ENCODE peak calls at places on chromosomes 6 and 20, in six cellular contexts. X, I, P, Q, F and E are unnamed samples.
A peak's percentile ranks its signal among the peaks of the same experiment; 100 is the strongest.

GRCh38 chr20:12371955-12372354 is 454.3 kb downstream of the BTBD3 start:
- DNase-seq in X (no peak), I (no peak), P (no peak), Q (no peak), F (no peak), E (no peak)

GRCh38 chr6:3610206-3610605 is 141.3 kb downstream of the PXDC1 start:
- DNase-seq in X (no peak), I (no peak), P (peak; percentile 45), Q (peak; percentile 28), F (no peak), E (no peak)

GRCh38 chr6:127949251-127949650 is 48.4 kb upstream of the THEMIS start:
- DNase-seq in X (no peak), I (no peak), P (no peak), Q (no peak), F (no peak), E (no peak)

GRCh38 chr6:4350571-4351505 is 215.5 kb upstream of the ECI2 start:
- DNase-seq in X (no peak), I (no peak), P (no peak), Q (peak; percentile 94), F (no peak), E (no peak)

GRCh38 chr6:13711726-13712484 is at the start of gene RANBP9:
- DNase-seq in X (peak; percentile 98), I (peak; percentile 75), P (peak; percentile 77), Q (peak; percentile 90), F (peak; percentile 84), E (peak; percentile 60)

GRCh38 chr6:150325093-150325772 is 43.6 kb upstream of the IYD start:
- DNase-seq in X (no peak), I (no peak), P (no peak), Q (no peak), F (no peak), E (no peak)

GRCh38 chr6:11380969-11381744 is 148.7 kb upstream of the NEDD9 start:
- DNase-seq in X (no peak), I (no peak), P (no peak), Q (no peak), F (no peak), E (no peak)

GRCh38 chr6:4936681-4937041 is 67.2 kb downstream of the RPP40 start:
- DNase-seq in X (no peak), I (no peak), P (no peak), Q (peak; percentile 67), F (peak; percentile 59), E (peak; percentile 30)

GRCh38 chr20:49969946-49970345 is 12.8 kb upstream of the SNAI1 start:
- DNase-seq in X (peak; percentile 39), I (no peak), P (no peak), Q (no peak), F (no peak), E (no peak)

GRCh38 chr20:43564993-43565757 is 6.3 kb downstream of the SGK2 start:
- DNase-seq in X (no peak), I (no peak), P (no peak), Q (no peak), F (no peak), E (no peak)

GRCh38 chr6:113120577-113121285 is 736.4 kb upstream of the MARCKS start:
- DNase-seq in X (no peak), I (peak; percentile 73), P (no peak), Q (peak; percentile 82), F (no peak), E (peak; percentile 24)

GRCh38 chr6:1477432-1478090 is 88.2 kb downstream of the FOXF2 start:
- DNase-seq in X (no peak), I (no peak), P (no peak), Q (peak; percentile 58), F (no peak), E (no peak)

GRCh38 chr6:83071707-83072106 is 4.2 kb downstream of the DOP1A start:
- DNase-seq in X (no peak), I (no peak), P (no peak), Q (no peak), F (no peak), E (no peak)

GRCh38 chr6:38436726-38437465 is 202.8 kb downstream of the BTBD9 start:
- DNase-seq in X (no peak), I (peak; percentile 22), P (no peak), Q (peak; percentile 65), F (no peak), E (no peak)

GRCh38 chr20:64121586-64121985 is 14.2 kb upstream of the NPBWR2 start:
- DNase-seq in X (peak; percentile 15), I (no peak), P (no peak), Q (no peak), F (no peak), E (no peak)

GRCh38 chr20:60371456-60371855 is 413.2 kb downstream of the CDH26 start:
- DNase-seq in X (no peak), I (no peak), P (no peak), Q (no peak), F (no peak), E (no peak)

GRCh38 chr6:45592991-45593390 is 215.3 kb upstream of the SUPT3H start:
- DNase-seq in X (no peak), I (no peak), P (no peak), Q (no peak), F (no peak), E (no peak)

GRCh38 chr20:64005394-64005793 is 24.5 kb downstream of the PRPF6 start:
- DNase-seq in X (no peak), I (no peak), P (no peak), Q (no peak), F (no peak), E (no peak)

GRCh38 chr6:83252717-83253116 is 59.6 kb downstream of the RWDD2A start:
- DNase-seq in X (no peak), I (no peak), P (no peak), Q (peak; percentile 16), F (no peak), E (no peak)

GRCh38 chr6:142735182-142735581 is 209.8 kb downstream of the HIVEP2 start:
- DNase-seq in X (no peak), I (no peak), P (no peak), Q (peak; percentile 90), F (no peak), E (no peak)

GRCh38 chr6:152300517-152300916 is 336.6 kb downstream of the SYNE1 start:
- DNase-seq in X (no peak), I (no peak), P (no peak), Q (no peak), F (no peak), E (no peak)

GRCh38 chr6:152295920-152296319 is 341.2 kb downstream of the SYNE1 start:
- DNase-seq in X (no peak), I (no peak), P (no peak), Q (no peak), F (no peak), E (no peak)

GRCh38 chr6:152296648-152297376 is 340.4 kb downstream of the SYNE1 start:
- DNase-seq in X (no peak), I (no peak), P (no peak), Q (no peak), F (peak; percentile 45), E (no peak)

GRCh38 chr6:152299336-152299735 is 337.8 kb downstream of the SYNE1 start:
- DNase-seq in X (no peak), I (no peak), P (no peak), Q (no peak), F (no peak), E (no peak)

DNA sequence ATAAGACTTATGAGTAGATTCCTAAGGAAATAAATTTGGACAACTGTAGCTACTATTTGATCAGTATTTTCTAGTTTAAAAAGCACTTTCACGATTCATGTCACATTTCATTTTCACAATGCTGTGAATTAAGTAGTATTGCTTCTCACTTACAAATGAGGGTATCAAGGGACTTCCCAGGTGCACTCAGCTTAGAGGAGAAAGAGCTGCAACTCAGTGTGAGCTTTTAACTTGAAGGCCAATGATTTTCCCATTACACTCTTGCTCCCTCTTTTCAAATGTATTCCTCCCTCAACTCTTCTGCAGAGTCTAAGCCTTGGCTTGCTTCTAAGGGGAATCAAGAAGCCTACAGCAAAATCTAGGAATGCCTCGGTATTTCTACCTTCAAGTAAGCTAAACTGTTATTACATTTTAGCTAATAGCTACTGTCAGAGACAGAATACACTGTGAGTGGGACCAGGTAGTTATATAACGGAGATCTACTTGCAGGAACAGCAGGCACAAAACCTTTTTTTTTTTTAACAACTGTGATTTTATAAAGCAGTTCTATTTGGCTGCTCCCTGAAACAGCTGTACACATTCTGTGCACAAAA is 339.0 kb downstream of the SYNE1 start:
- DNase-seq in X (no peak), I (no peak), P (no peak), Q (no peak), F (no peak), E (no peak)
- H3K4me3 ChIP-seq in X (no peak overlapping the region), I (no peak overlapping the region), P (no peak overlapping the region), Q (no peak overlapping the region), F (no peak overlapping the region), E (no peak overlapping the region)

DNA sequence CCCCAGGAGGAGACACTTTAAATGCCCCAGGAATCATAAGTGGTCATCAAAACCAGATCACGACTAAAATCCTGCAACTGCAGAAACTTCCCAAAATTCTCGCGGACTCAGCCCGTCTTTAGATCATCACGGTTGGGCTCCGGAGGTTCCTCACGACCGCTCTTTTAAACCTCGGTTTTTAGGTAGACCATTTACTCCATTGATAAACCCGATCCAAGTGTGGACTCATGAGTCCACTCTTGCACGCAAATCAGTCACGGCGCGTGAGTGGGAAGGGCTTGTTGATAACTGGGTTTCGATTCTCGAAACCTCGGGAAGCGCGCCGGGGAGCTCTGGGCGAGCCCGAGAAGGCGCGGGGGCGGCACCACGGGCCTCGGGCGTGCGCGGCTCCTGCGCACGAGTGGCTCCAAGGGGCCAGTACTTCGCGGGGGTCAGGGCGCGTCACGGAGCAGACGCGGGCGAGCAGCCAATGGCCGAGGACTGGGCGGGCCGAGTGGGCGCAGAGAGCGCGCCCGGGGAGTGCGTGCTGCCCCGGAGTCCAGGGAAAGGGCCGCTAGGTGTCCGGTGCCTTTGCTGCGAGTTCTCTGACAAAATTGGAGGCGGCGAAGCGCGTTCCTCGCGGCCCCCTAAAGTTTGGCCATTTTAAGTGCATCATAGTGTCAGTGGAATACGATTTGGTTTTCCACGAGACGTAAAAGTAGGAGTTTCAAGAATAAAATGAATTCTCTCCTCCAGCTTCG is 658 bp upstream of the TENT5A start:
- DNase-seq in X (peak; percentile 97), I (peak; percentile 69), P (peak; percentile 86), Q (peak; percentile 84), F (peak; percentile 80), E (peak; percentile 93)
- TF ChIP-seq POLR2AphosphoS5 in X (peak; percentile 89), I (peak; percentile 67), P (peak; percentile 74), Q (no peak), F (peak; percentile 89), E (peak; percentile 85)

DNA sequence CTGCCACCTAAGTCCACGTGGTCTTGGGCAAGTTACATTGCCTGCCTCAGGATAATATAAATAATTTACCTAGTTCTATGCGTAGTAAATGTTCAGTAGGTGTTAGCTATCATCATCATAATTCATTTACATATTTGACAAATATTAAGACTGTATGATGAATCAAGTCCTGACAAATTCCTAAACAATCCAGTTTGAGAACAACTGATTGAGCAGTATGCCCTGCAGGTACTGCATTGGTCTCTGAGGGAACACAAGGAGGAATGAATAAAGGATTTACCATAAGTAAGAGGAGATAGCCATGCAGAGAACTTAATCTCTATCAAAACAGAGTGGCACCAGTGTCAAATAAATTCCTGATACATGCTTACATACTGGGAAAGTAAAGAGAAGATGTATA is 70.4 kb downstream of the SAMD5 start:
- DNase-seq in X (no peak), I (no peak), P (no peak), Q (no peak), F (no peak), E (no peak)
- H3K4me3 ChIP-seq in X (no peak overlapping the region), I (no peak overlapping the region), P (no peak overlapping the region), Q (no peak overlapping the region), F (no peak overlapping the region), E (no peak overlapping the region)

DNA sequence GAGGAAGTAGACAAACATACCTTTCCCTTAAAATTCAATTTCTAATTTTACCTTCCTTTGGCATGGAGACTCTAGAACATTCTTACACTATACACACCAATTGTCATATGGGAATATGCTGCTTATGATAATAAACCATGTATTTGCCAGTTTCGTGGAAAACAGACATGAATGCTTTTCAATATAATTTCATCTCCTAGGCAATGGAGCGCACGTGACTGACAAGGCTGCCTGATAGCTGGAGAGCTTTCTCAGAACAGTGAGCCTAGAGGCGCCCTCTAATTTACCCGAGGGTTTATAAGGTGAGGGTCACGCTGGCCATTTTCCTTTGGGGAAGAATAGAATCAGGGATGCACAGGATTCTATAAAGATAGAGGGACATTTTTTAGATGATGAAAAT is 56.5 kb downstream of the PRR18 start:
- DNase-seq in X (no peak), I (no peak), P (no peak), Q (no peak), F (no peak), E (no peak)
- TF ChIP-seq POLR2AphosphoS5 in X (no peak), I (no peak), P (no peak), Q (no peak), F (no peak), E (no peak)